ENCODE peak calls at places on chromosomes 13 and 19, in four cellular contexts. One of them, this sample, is unnamed.

GRCh38 chr19:7013678-7014077 is 7.6 kb downstream of the MBD3L2B start:
- DNase-seq in AG04449: no peak
- DNase-seq in GM23338: no peak
- DNase-seq in AG04450: no peak
- DNase-seq in this sample: no peak

GRCh38 chr13:113588394-113589111 is 4.0 kb downstream of the TFDP1 start:
- DNase-seq in AG04449: no peak
- DNase-seq in GM23338: no peak
- DNase-seq in AG04450: no peak
- DNase-seq in this sample: no peak

GRCh38 chr19:10936661-10937084 is 8.1 kb downstream of the TIMM29 start:
- DNase-seq in AG04449: peak
- DNase-seq in GM23338: peak
- DNase-seq in AG04450: peak
- DNase-seq in this sample: peak

GRCh38 chr13:66995366-66995663 is 234.8 kb downstream of the PCDH9 start:
- DNase-seq in AG04449: no peak
- DNase-seq in GM23338: no peak
- DNase-seq in AG04450: no peak
- DNase-seq in this sample: no peak

GRCh38 chr13:80339841-80340642 is 884 bp downstream of the SPRY2 start:
- DNase-seq in AG04449: no peak
- DNase-seq in GM23338: peak
- DNase-seq in AG04450: no peak
- DNase-seq in this sample: peak

GRCh38 chr13:20525144-20525600 is 485 bp downstream of the CRYL1 start:
- DNase-seq in AG04449: no peak
- DNase-seq in GM23338: peak
- DNase-seq in AG04450: no peak
- DNase-seq in this sample: peak

GRCh38 chr13:61094865-61095264 is 320.8 kb downstream of the PCDH20 start:
- DNase-seq in AG04449: no peak
- DNase-seq in GM23338: peak
- DNase-seq in AG04450: no peak
- DNase-seq in this sample: no peak

GRCh38 chr19:10712041-10712440 is 5.8 kb upstream of the DNM2 start:
- DNase-seq in AG04449: no peak
- DNase-seq in GM23338: peak
- DNase-seq in AG04450: no peak
- DNase-seq in this sample: no peak

GRCh38 chr13:111429064-111429558 is 108.7 kb downstream of the TEX29 start:
- DNase-seq in AG04449: no peak
- DNase-seq in GM23338: peak
- DNase-seq in AG04450: no peak
- DNase-seq in this sample: peak

GRCh38 chr13:30968734-30969335 is 36.4 kb downstream of the TEX26 start:
- DNase-seq in AG04449: no peak
- DNase-seq in GM23338: no peak
- DNase-seq in AG04450: no peak
- DNase-seq in this sample: no peak

GRCh38 chr13:22012676-22013075 is 341.8 kb downstream of the FGF9 start:
- DNase-seq in AG04449: no peak
- DNase-seq in GM23338: no peak
- DNase-seq in AG04450: no peak
- DNase-seq in this sample: no peak

GRCh38 chr13:23159205-23159586 is 21.6 kb upstream of the SGCG start:
- DNase-seq in AG04449: no peak
- DNase-seq in GM23338: peak
- DNase-seq in AG04450: no peak
- DNase-seq in this sample: peak

GRCh38 chr19:5253403-5254110 is 87.1 kb downstream of the PTPRS start:
- DNase-seq in AG04449: no peak
- DNase-seq in GM23338: no peak
- DNase-seq in AG04450: no peak
- DNase-seq in this sample: no peak

GRCh38 chr13:79405501-79405830 is 589 bp downstream of the RBM26 start:
- DNase-seq in AG04449: no peak
- DNase-seq in GM23338: peak
- DNase-seq in AG04450: no peak
- DNase-seq in this sample: no peak

GRCh38 chr19:44689290-44690130 is 9.4 kb upstream of the CEACAM16 start:
- DNase-seq in AG04449: no peak
- DNase-seq in GM23338: peak
- DNase-seq in AG04450: peak
- DNase-seq in this sample: peak

GRCh38 chr19:38021356-38021755 is 114.3 kb downstream of the SIPA1L3 start:
- DNase-seq in AG04449: no peak
- DNase-seq in GM23338: no peak
- DNase-seq in AG04450: no peak
- DNase-seq in this sample: no peak

GRCh38 chr13:28128926-28129325 is 9.4 kb upstream of the PAN3 start:
- DNase-seq in AG04449: no peak
- DNase-seq in GM23338: no peak
- DNase-seq in AG04450: no peak
- DNase-seq in this sample: no peak

GRCh38 chr19:52211203-52211602 is 21.4 kb downstream of the PPP2R1A start:
- DNase-seq in AG04449: no peak
- DNase-seq in GM23338: no peak
- DNase-seq in AG04450: no peak
- DNase-seq in this sample: no peak

GRCh38 chr19:55384576-55385235 is 614 bp upstream of the TMEM238 start:
- DNase-seq in AG04449: no peak
- DNase-seq in GM23338: peak
- DNase-seq in AG04450: no peak
- DNase-seq in this sample: no peak

GRCh38 chr19:13705928-13706447 is 58.3 kb upstream of the MRI1 start:
- DNase-seq in AG04449: no peak
- DNase-seq in GM23338: no peak
- DNase-seq in AG04450: no peak
- DNase-seq in this sample: no peak

GRCh38 chr13:43170497-43170896 is 147.1 kb downstream of the DNAJC15 start:
- DNase-seq in AG04449: no peak
- DNase-seq in GM23338: peak
- DNase-seq in AG04450: no peak
- DNase-seq in this sample: no peak

GRCh38 chr19:34828156-34828555 is 55.1 kb upstream of the ZNF599 start:
- DNase-seq in AG04449: no peak
- DNase-seq in GM23338: no peak
- DNase-seq in AG04450: no peak
- DNase-seq in this sample: no peak

GRCh38 chr13:112756967-112757758 is 67.3 kb downstream of the ATP11A start:
- DNase-seq in AG04449: no peak
- DNase-seq in GM23338: no peak
- DNase-seq in AG04450: no peak
- DNase-seq in this sample: peak

GRCh38 chr19:42028304-42029216 is 34.5 kb upstream of the ATP1A3 start:
- DNase-seq in AG04449: no peak
- DNase-seq in GM23338: peak
- DNase-seq in AG04450: no peak
- DNase-seq in this sample: peak

GRCh38 chr13:36516225-36516624 is 83.9 kb downstream of the CCNA1 start:
- DNase-seq in AG04449: no peak
- DNase-seq in GM23338: no peak
- DNase-seq in AG04450: no peak
- DNase-seq in this sample: no peak

GRCh38 chr13:52846567-52847321 is 1.7 kb downstream of the PCDH8 start:
- DNase-seq in AG04449: no peak
- DNase-seq in GM23338: peak
- DNase-seq in AG04450: no peak
- DNase-seq in this sample: peak

GRCh38 chr13:109156181-109156935 is 526.9 kb downstream of the MYO16 start:
- DNase-seq in AG04449: peak
- DNase-seq in GM23338: no peak
- DNase-seq in AG04450: peak
- DNase-seq in this sample: no peak

GRCh38 chr13:112959206-112959605 is 9.8 kb upstream of the MCF2L start:
- DNase-seq in AG04449: no peak
- DNase-seq in GM23338: no peak
- DNase-seq in AG04450: no peak
- DNase-seq in this sample: no peak

GRCh38 chr19:30360378-30361106 is 11.6 kb upstream of the ZNF536 start:
- DNase-seq in AG04449: no peak
- DNase-seq in GM23338: peak
- DNase-seq in AG04450: no peak
- DNase-seq in this sample: no peak

GRCh38 chr19:12802267-12803106 is 618 bp downstream of the THSD8 start:
- DNase-seq in AG04449: no peak
- DNase-seq in GM23338: no peak
- DNase-seq in AG04450: no peak
- DNase-seq in this sample: no peak

GRCh38 chr19:18433039-18433691 is 4.8 kb downstream of the ISYNA1 start:
- DNase-seq in AG04449: no peak
- DNase-seq in GM23338: peak
- DNase-seq in AG04450: no peak
- DNase-seq in this sample: no peak

GRCh38 chr13:110245421-110245899 is 61.5 kb downstream of the COL4A1 start:
- DNase-seq in AG04449: no peak
- DNase-seq in GM23338: no peak
- DNase-seq in AG04450: peak
- DNase-seq in this sample: no peak

GRCh38 chr13:113138792-113139551 is 16.4 kb downstream of the F10 start:
- DNase-seq in AG04449: no peak
- DNase-seq in GM23338: no peak
- DNase-seq in AG04450: no peak
- DNase-seq in this sample: no peak

GRCh38 chr13:25756916-25757315 is 294.9 kb downstream of the SHISA2 start:
- DNase-seq in AG04449: no peak
- DNase-seq in GM23338: peak
- DNase-seq in AG04450: no peak
- DNase-seq in this sample: no peak

GRCh38 chr13:50910483-50910805 is 853 bp downstream of the RNASEH2B start:
- DNase-seq in AG04449: no peak
- DNase-seq in GM23338: peak
- DNase-seq in AG04450: no peak
- DNase-seq in this sample: peak

GRCh38 chr19:11256189-11256588 is 6.1 kb downstream of the DOCK6 start:
- DNase-seq in AG04449: no peak
- DNase-seq in GM23338: no peak
- DNase-seq in AG04450: no peak
- DNase-seq in this sample: no peak

GRCh38 chr19:38549061-38549460 is 68.7 kb downstream of the MAP4K1 start:
- DNase-seq in AG04449: no peak
- DNase-seq in GM23338: no peak
- DNase-seq in AG04450: no peak
- DNase-seq in this sample: no peak

GRCh38 chr19:55958356-55958755 is 10.7 kb downstream of the NLRP8 start:
- DNase-seq in AG04449: no peak
- DNase-seq in GM23338: no peak
- DNase-seq in AG04450: no peak
- DNase-seq in this sample: no peak